ENCODE peak calls at places on chromosomes 13 and 19, in six cellular contexts. One of them, this sample, is unnamed.

GRCh38 chr19:30625947-30626346 is 253.8 kb downstream of the ZNF536 start:
- DNase-seq in choroid plexus epithelial cell: no peak
- DNase-seq in tibial nerve: no peak
- DNase-seq in retinal pigment epithelial cell: no peak
- DNase-seq in dorsolateral prefrontal cortex: no peak
- DNase-seq in aorta: no peak
- DNase-seq in this sample: no peak

GRCh38 chr13:33168326-33168960 is 117.1 kb downstream of the STARD13 start:
- DNase-seq in aorta: no peak
- DNase-seq in retinal pigment epithelial cell: no peak
- DNase-seq in tibial nerve: no peak
- DNase-seq in choroid plexus epithelial cell: peak
- DNase-seq in dorsolateral prefrontal cortex: no peak
- DNase-seq in this sample: no peak

GRCh38 chr13:33644607-33645543 is 173.1 kb upstream of the RFC3 start:
- DNase-seq in retinal pigment epithelial cell: no peak
- DNase-seq in dorsolateral prefrontal cortex: no peak
- DNase-seq in tibial nerve: peak
- DNase-seq in choroid plexus epithelial cell: peak
- DNase-seq in aorta: no peak
- DNase-seq in this sample: no peak

GRCh38 chr19:966481-967088 is 17.6 kb upstream of the WDR18 start:
- DNase-seq in aorta: no peak
- DNase-seq in choroid plexus epithelial cell: no peak
- DNase-seq in dorsolateral prefrontal cortex: no peak
- DNase-seq in tibial nerve: no peak
- DNase-seq in retinal pigment epithelial cell: no peak
- DNase-seq in this sample: no peak

GRCh38 chr13:114077121-114077937 is 55.1 kb downstream of the RASA3 start:
- DNase-seq in aorta: peak
- DNase-seq in retinal pigment epithelial cell: no peak
- DNase-seq in choroid plexus epithelial cell: no peak
- DNase-seq in tibial nerve: no peak
- DNase-seq in dorsolateral prefrontal cortex: peak
- DNase-seq in this sample: no peak

GRCh38 chr13:97659602-97660001 is 225.6 kb downstream of the RAP2A start:
- DNase-seq in tibial nerve: no peak
- DNase-seq in choroid plexus epithelial cell: peak
- DNase-seq in dorsolateral prefrontal cortex: peak
- DNase-seq in retinal pigment epithelial cell: no peak
- DNase-seq in aorta: no peak
- DNase-seq in this sample: no peak

GRCh38 chr13:40152145-40152544 is 496.7 kb downstream of the COG6 start:
- DNase-seq in choroid plexus epithelial cell: peak
- DNase-seq in tibial nerve: no peak
- DNase-seq in retinal pigment epithelial cell: peak
- DNase-seq in aorta: peak
- DNase-seq in dorsolateral prefrontal cortex: no peak
- DNase-seq in this sample: peak

GRCh38 chr13:34372581-34372980 is 554.6 kb downstream of the RFC3 start:
- DNase-seq in retinal pigment epithelial cell: no peak
- DNase-seq in dorsolateral prefrontal cortex: no peak
- DNase-seq in aorta: no peak
- DNase-seq in tibial nerve: no peak
- DNase-seq in choroid plexus epithelial cell: no peak
- DNase-seq in this sample: no peak

GRCh38 chr19:45973564-45974338 is at the start of gene NOVA2:
- DNase-seq in dorsolateral prefrontal cortex: peak
- DNase-seq in aorta: peak
- DNase-seq in choroid plexus epithelial cell: peak
- DNase-seq in tibial nerve: peak
- DNase-seq in retinal pigment epithelial cell: no peak
- DNase-seq in this sample: no peak

GRCh38 chr19:38674388-38675133 is 27.1 kb downstream of the ACTN4 start:
- DNase-seq in dorsolateral prefrontal cortex: no peak
- DNase-seq in tibial nerve: no peak
- DNase-seq in choroid plexus epithelial cell: no peak
- DNase-seq in aorta: peak
- DNase-seq in retinal pigment epithelial cell: peak
- DNase-seq in this sample: no peak

GRCh38 chr13:74026753-74027152 is 107.5 kb downstream of the KLF12 start:
- DNase-seq in retinal pigment epithelial cell: no peak
- DNase-seq in dorsolateral prefrontal cortex: no peak
- DNase-seq in tibial nerve: no peak
- DNase-seq in choroid plexus epithelial cell: peak
- DNase-seq in aorta: no peak
- DNase-seq in this sample: no peak

GRCh38 chr19:21568816-21569496 is 63.6 kb downstream of the ZNF429 start:
- DNase-seq in dorsolateral prefrontal cortex: peak
- DNase-seq in retinal pigment epithelial cell: peak
- DNase-seq in aorta: peak
- DNase-seq in choroid plexus epithelial cell: peak
- DNase-seq in tibial nerve: peak
- DNase-seq in this sample: no peak

GRCh38 chr19:33883869-33884519 is 87.3 kb downstream of the KCTD15 start:
- DNase-seq in retinal pigment epithelial cell: no peak
- DNase-seq in choroid plexus epithelial cell: peak
- DNase-seq in dorsolateral prefrontal cortex: no peak
- DNase-seq in tibial nerve: no peak
- DNase-seq in aorta: no peak
- DNase-seq in this sample: no peak

GRCh38 chr19:32061304-32061703 is 284.1 kb upstream of the ZNF507 start:
- DNase-seq in aorta: no peak
- DNase-seq in dorsolateral prefrontal cortex: no peak
- DNase-seq in tibial nerve: no peak
- DNase-seq in choroid plexus epithelial cell: no peak
- DNase-seq in retinal pigment epithelial cell: no peak
- DNase-seq in this sample: no peak

GRCh38 chr19:18060472-18060871 is 26.3 kb downstream of the IL12RB1 start:
- DNase-seq in tibial nerve: no peak
- DNase-seq in retinal pigment epithelial cell: no peak
- DNase-seq in choroid plexus epithelial cell: no peak
- DNase-seq in dorsolateral prefrontal cortex: no peak
- DNase-seq in aorta: no peak
- DNase-seq in this sample: no peak

GRCh38 chr13:102587916-102588315 is 8.9 kb upstream of the TPP2 start:
- DNase-seq in retinal pigment epithelial cell: no peak
- DNase-seq in tibial nerve: no peak
- DNase-seq in choroid plexus epithelial cell: no peak
- DNase-seq in aorta: no peak
- DNase-seq in dorsolateral prefrontal cortex: no peak
- DNase-seq in this sample: no peak

GRCh38 chr19:28596561-28597071 is 616.3 kb downstream of the UQCRFS1 start:
- DNase-seq in retinal pigment epithelial cell: no peak
- DNase-seq in aorta: no peak
- DNase-seq in choroid plexus epithelial cell: no peak
- DNase-seq in dorsolateral prefrontal cortex: no peak
- DNase-seq in tibial nerve: no peak
- DNase-seq in this sample: no peak

GRCh38 chr13:52809310-52809769 is 39.1 kb downstream of the PCDH8 start:
- DNase-seq in aorta: no peak
- DNase-seq in dorsolateral prefrontal cortex: peak
- DNase-seq in retinal pigment epithelial cell: peak
- DNase-seq in tibial nerve: peak
- DNase-seq in choroid plexus epithelial cell: peak
- DNase-seq in this sample: peak

DNA sequence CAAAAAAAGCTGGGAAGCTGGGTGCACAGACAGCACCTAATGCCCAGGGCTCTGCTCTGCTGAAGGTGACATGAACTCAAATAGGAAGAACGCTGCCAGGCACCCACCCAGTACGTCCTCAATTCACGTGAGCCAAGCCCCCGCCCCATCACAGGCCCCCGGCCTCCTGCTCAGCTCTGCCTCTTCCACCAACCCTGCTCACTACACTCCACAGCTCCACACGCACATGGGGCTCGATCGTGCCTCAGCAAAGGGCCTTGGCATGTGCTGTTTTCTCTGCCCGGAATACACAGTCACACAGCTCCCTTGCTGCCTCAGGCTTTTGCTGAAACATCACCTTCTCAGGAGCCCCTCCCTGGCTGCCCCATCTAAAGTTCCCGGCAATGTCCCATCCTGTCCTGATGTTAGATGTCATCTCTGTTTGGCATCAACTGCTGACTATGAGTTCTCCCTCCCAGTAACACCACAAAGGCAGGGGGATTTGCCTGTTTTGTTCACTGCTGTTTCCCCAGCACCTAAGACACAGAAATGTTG is 2.3 kb downstream of the ATP13A1 start:
- DNase-seq in choroid plexus epithelial cell: no peak
- DNase-seq in aorta: no peak
- DNase-seq in dorsolateral prefrontal cortex: peak
- DNase-seq in tibial nerve: no peak
- DNase-seq in retinal pigment epithelial cell: no peak
- DNase-seq in this sample: no peak
- H3K4me3 ChIP-seq in choroid plexus epithelial cell: no peak
- H3K4me3 ChIP-seq in aorta: no peak
- H3K4me3 ChIP-seq in dorsolateral prefrontal cortex: peak
- H3K4me3 ChIP-seq in tibial nerve: no peak
- H3K4me3 ChIP-seq in retinal pigment epithelial cell: no peak
- H3K4me3 ChIP-seq in this sample: no peak

GRCh38 chr19:43595605-43595998 is 332 bp downstream of the IRGQ start:
- DNase-seq in aorta: no peak
- DNase-seq in tibial nerve: no peak
- DNase-seq in retinal pigment epithelial cell: no peak
- DNase-seq in choroid plexus epithelial cell: no peak
- DNase-seq in dorsolateral prefrontal cortex: no peak
- DNase-seq in this sample: no peak

GRCh38 chr19:43594710-43595604 is 977 bp downstream of the IRGQ start:
- DNase-seq in tibial nerve: no peak
- DNase-seq in dorsolateral prefrontal cortex: no peak
- DNase-seq in aorta: peak
- DNase-seq in retinal pigment epithelial cell: no peak
- DNase-seq in choroid plexus epithelial cell: peak
- DNase-seq in this sample: no peak

GRCh38 chr19:43592800-43593350 is 3.1 kb downstream of the IRGQ start:
- DNase-seq in dorsolateral prefrontal cortex: no peak
- DNase-seq in choroid plexus epithelial cell: no peak
- DNase-seq in tibial nerve: no peak
- DNase-seq in aorta: no peak
- DNase-seq in retinal pigment epithelial cell: no peak
- DNase-seq in this sample: no peak

GRCh38 chr19:43595999-43596841 is at the start of the genes IRGQ and ZNF576:
- DNase-seq in tibial nerve: peak
- DNase-seq in retinal pigment epithelial cell: peak
- DNase-seq in aorta: peak
- DNase-seq in choroid plexus epithelial cell: peak
- DNase-seq in dorsolateral prefrontal cortex: peak
- DNase-seq in this sample: peak

DNA sequence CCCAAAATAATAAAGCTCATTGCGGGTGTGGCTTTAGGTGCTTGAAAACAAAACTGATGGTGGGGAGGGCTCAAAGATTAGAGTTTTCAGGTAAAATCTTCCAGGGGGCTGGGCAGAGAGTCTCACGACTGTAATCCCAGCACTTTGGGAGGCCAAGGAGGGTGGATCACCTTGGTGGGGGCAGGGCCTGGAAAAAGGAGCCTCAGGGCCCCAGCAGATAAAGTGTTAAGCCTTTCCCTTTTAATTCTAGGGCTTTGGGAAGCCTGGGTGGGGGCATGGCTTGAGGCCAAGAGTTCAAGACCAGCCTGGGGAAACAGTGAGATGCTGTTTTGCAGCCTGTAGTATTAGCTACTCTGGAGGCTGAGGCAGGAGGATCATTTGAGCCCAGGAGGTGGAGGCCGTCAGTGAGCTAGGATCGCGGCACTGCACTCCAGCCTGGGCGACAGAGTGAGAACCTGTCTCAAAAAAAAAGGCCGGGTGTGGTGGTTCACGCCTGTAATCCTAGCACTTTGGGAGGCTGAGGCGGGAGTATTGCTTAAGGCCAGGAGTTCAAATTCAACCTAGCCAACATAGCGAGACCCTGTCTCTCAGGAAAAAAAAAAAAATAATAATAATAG is 1.7 kb downstream of the IRGQ start:
- DNase-seq in choroid plexus epithelial cell: no peak
- DNase-seq in retinal pigment epithelial cell: no peak
- DNase-seq in aorta: no peak
- DNase-seq in dorsolateral prefrontal cortex: no peak
- DNase-seq in tibial nerve: no peak
- DNase-seq in this sample: no peak
- H3K4me3 ChIP-seq in choroid plexus epithelial cell: peak
- H3K4me3 ChIP-seq in retinal pigment epithelial cell: peak
- H3K4me3 ChIP-seq in aorta: peak
- H3K4me3 ChIP-seq in dorsolateral prefrontal cortex: peak
- H3K4me3 ChIP-seq in tibial nerve: peak
- H3K4me3 ChIP-seq in this sample: peak

GRCh38 chr13:21142766-21143165 is 33.6 kb downstream of the SKA3 start:
- DNase-seq in dorsolateral prefrontal cortex: no peak
- DNase-seq in choroid plexus epithelial cell: no peak
- DNase-seq in tibial nerve: no peak
- DNase-seq in retinal pigment epithelial cell: no peak
- DNase-seq in aorta: no peak
- DNase-seq in this sample: no peak
- H3K4me3 ChIP-seq in dorsolateral prefrontal cortex: no peak
- H3K4me3 ChIP-seq in choroid plexus epithelial cell: no peak
- H3K4me3 ChIP-seq in tibial nerve: no peak
- H3K4me3 ChIP-seq in retinal pigment epithelial cell: no peak
- H3K4me3 ChIP-seq in aorta: no peak
- H3K4me3 ChIP-seq in this sample: no peak

GRCh38 chr19:35034005-35034502 is 3.8 kb downstream of the SCN1B start:
- DNase-seq in aorta: no peak
- DNase-seq in choroid plexus epithelial cell: no peak
- DNase-seq in retinal pigment epithelial cell: no peak
- DNase-seq in dorsolateral prefrontal cortex: no peak
- DNase-seq in tibial nerve: no peak
- DNase-seq in this sample: no peak

GRCh38 chr19:35031072-35031881 is 1.0 kb downstream of the SCN1B start:
- DNase-seq in retinal pigment epithelial cell: no peak
- DNase-seq in tibial nerve: no peak
- DNase-seq in dorsolateral prefrontal cortex: peak
- DNase-seq in choroid plexus epithelial cell: peak
- DNase-seq in aorta: no peak
- DNase-seq in this sample: no peak

GRCh38 chr19:35033067-35034004 is 3.1 kb downstream of the SCN1B start:
- DNase-seq in retinal pigment epithelial cell: no peak
- DNase-seq in tibial nerve: no peak
- DNase-seq in dorsolateral prefrontal cortex: no peak
- DNase-seq in aorta: no peak
- DNase-seq in choroid plexus epithelial cell: no peak
- DNase-seq in this sample: no peak

GRCh38 chr19:35030257-35031071 is at the start of gene SCN1B:
- DNase-seq in aorta: peak
- DNase-seq in tibial nerve: no peak
- DNase-seq in choroid plexus epithelial cell: peak
- DNase-seq in retinal pigment epithelial cell: no peak
- DNase-seq in dorsolateral prefrontal cortex: peak
- DNase-seq in this sample: no peak

DNA sequence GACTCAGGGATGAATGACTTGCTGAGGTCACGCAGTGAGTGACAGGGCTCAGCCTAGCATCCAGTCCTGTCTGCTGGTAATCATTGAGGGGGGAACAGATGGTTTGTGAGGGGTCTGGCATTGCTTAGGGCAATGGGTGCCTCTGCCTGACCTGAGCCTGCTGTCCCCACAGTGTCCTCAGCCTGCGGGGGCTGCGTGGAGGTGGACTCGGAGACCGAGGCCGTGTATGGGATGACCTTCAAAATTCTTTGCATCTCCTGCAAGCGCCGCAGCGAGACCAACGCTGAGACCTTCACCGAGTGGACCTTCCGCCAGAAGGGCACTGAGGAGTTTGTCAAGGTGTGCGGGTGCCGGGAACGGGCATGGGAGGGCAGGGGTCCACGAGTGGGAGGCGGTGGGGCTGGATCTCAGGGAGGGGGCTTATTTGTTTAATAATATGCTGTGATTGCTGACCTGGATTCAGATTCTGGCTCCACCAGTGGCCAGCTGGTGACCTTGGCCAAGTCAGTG is 2.1 kb downstream of the SCN1B start:
- DNase-seq in retinal pigment epithelial cell: no peak
- DNase-seq in aorta: no peak
- DNase-seq in tibial nerve: no peak
- DNase-seq in choroid plexus epithelial cell: no peak
- DNase-seq in dorsolateral prefrontal cortex: no peak
- DNase-seq in this sample: no peak
- H3K4me3 ChIP-seq in retinal pigment epithelial cell: no peak
- H3K4me3 ChIP-seq in aorta: no peak
- H3K4me3 ChIP-seq in tibial nerve: no peak
- H3K4me3 ChIP-seq in choroid plexus epithelial cell: no peak
- H3K4me3 ChIP-seq in dorsolateral prefrontal cortex: peak
- H3K4me3 ChIP-seq in this sample: no peak